ENCODE peak calls at places on chromosomes 4 and X, in nine cellular contexts. H, L, J, P, G, M, E, D and X are unnamed samples.

GRCh38 chr4:110622841-110623709 is at the start of gene PITX2:
- DNase-seq in P (peak), L (peak), J (peak), D (peak), H (no peak), M (peak), G (no peak), E (no peak), X (peak)

GRCh38 chr4:112956458-112956857 is 93.0 kb upstream of the ANK2 start:
- DNase-seq in L (no peak), D (no peak), P (no peak), M (no peak), E (no peak), J (no peak), G (no peak), H (no peak), X (no peak)

GRCh38 chrX:18725316-18725943 is 18.0 kb downstream of the PPEF1 start:
- DNase-seq in L (no peak), H (no peak), M (no peak), D (no peak), J (no peak), E (no peak), P (no peak), G (no peak), X (no peak)

GRCh38 chr4:73222466-73223257 is 35.9 kb downstream of the ANKRD17 start:
- DNase-seq in D (peak), G (peak), J (no peak), L (peak), M (peak), E (no peak), P (peak), H (peak), X (no peak)

GRCh38 chrX:13340182-13340791 is 20.4 kb upstream of the ATXN3L start:
- DNase-seq in M (no peak), E (no peak), L (no peak), P (no peak), J (no peak), H (no peak), D (no peak), G (no peak), X (no peak)

GRCh38 chr4:169404959-169405358 is 134.2 kb upstream of the SH3RF1 start:
- DNase-seq in L (no peak), M (no peak), D (no peak), J (no peak), P (no peak), E (no peak), H (peak), G (no peak), X (no peak)

GRCh38 chrX:19303216-19303880 is 40.4 kb upstream of the PDHA1 start:
- DNase-seq in H (no peak), M (no peak), L (peak), P (peak), E (no peak), G (no peak), J (no peak), D (no peak), X (no peak)

GRCh38 chr4:3660086-3660927 is 105.9 kb upstream of the ADRA2C start:
- DNase-seq in H (no peak), G (no peak), M (no peak), D (no peak), E (no peak), P (no peak), L (no peak), J (no peak), X (peak)

GRCh38 chr4:151409470-151410313 is 716 bp downstream of the FHIP1A start:
- DNase-seq in H (peak), P (peak), G (no peak), D (no peak), M (peak), J (peak), E (no peak), L (no peak), X (no peak)

GRCh38 chr4:101787917-101788316 is 2.6 kb upstream of the BANK1 start:
- DNase-seq in E (no peak), G (no peak), H (no peak), P (no peak), D (no peak), L (no peak), M (no peak), J (no peak), X (no peak)

GRCh38 chrX:71195959-71196727 is 26.9 kb upstream of the GJB1 start:
- DNase-seq in H (no peak), E (no peak), D (no peak), P (no peak), M (no peak), G (peak), L (no peak), J (no peak), X (no peak)

GRCh38 chr4:13988347-13989265 is 361.1 kb upstream of the BOD1L1 start:
- DNase-seq in L (peak), G (no peak), P (peak), M (no peak), D (no peak), H (no peak), J (no peak), E (no peak), X (no peak)

GRCh38 chrX:150700107-150700506 is 6.9 kb downstream of the MTMR1 start:
- DNase-seq in H (no peak), J (no peak), L (no peak), G (no peak), M (no peak), P (no peak), E (no peak), D (no peak), X (no peak)

GRCh38 chrX:65707153-65707552 is 39.7 kb downstream of the MSN start:
- DNase-seq in E (no peak), M (no peak), D (no peak), L (no peak), J (no peak), H (no peak), G (no peak), P (no peak), X (no peak)

DNA sequence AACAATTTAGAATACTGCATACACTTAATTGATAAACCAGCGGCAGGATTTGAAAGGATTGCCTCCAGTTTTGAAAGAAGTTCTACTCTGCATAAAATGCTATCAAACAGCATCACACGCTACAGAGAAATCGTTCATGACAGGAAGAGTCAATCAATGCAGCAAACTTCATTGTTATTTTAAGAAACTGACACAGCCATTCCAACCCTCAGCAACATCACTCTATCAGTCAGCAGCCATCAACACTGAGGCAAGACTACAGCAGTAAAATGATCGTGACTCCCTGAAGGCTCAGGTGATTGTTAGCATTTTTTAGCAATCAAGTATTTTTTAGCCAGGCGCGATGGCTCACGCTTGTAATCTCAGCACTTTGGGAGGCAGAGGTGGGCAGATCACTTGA is 98.3 kb downstream of the FBXW7 start:
- DNase-seq in G (no peak), P (no peak), D (no peak), E (no peak), H (no peak), M (no peak), L (no peak), J (no peak), X (no peak)
- TF ChIP-seq CTCF in G (no peak), P (no peak), D (no peak), E (no peak), H (no peak), M (no peak), L (no peak), J (no peak), X (no peak)

DNA sequence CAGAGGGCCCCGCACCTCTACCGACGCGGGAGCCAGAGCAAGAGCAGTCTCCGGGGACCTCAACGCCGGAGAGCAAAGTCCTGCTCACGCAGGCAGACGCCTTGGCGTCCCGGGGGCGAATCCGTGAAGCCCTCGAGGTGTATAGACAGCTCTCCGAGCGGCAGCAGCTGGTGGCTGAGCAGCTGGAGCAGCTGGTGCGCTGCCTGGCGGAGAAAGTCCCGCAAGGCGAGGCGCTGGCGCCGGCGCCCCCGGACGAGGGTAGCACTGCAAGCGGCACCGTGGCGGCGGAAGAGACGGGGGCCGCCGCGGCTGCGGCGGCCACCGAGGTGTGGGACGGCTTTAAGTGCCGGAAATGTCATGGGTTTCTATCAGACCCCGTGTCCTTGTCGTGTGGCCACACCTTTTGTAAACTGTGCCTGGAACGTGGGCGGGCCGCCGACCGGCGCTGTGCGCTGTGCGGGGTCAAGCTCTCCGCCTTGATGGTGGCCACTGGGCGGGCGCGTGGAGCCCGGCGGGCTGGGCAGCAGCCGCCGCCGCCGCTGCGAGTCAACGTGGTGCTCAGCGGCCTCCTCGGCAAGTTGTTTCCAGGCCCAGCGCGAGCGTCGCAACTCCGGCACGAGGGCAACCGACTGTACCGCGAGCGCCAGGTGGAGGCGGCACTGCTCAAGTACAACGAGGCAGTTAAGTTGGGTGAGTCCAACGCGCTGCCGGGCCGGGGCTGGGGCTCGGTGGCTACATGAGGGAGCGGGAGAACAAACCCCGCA is 672 bp downstream of the LONRF3 start:
- DNase-seq in E (peak), P (no peak), H (no peak), J (peak), L (no peak), G (no peak), M (no peak), D (peak), X (peak)
- TF ChIP-seq CTCF in E (no peak), P (no peak), H (no peak), J (no peak), L (no peak), G (no peak), M (no peak), D (no peak), X (no peak)

GRCh38 chr4:27305246-27305645 is 444.6 kb downstream of the STIM2 start:
- DNase-seq in L (no peak), H (no peak), M (no peak), J (no peak), G (no peak), P (no peak), E (no peak), D (no peak), X (no peak)

GRCh38 chr4:27308379-27308778 is 447.7 kb downstream of the STIM2 start:
- DNase-seq in L (no peak), E (no peak), M (no peak), H (no peak), D (no peak), J (no peak), P (no peak), G (no peak), X (peak)
- TF ChIP-seq CTCF in L (no peak), E (no peak), M (no peak), H (no peak), D (no peak), J (no peak), P (no peak), G (no peak), X (no peak)

GRCh38 chrX:43333543-43333942 is 322.6 kb upstream of the MAOA start:
- DNase-seq in L (no peak), J (no peak), H (no peak), M (no peak), G (no peak), D (no peak), E (no peak), P (no peak), X (no peak)
- TF ChIP-seq CTCF in L (no peak), J (peak), H (peak), M (peak), G (peak), D (peak), E (peak), P (no peak), X (no peak)

GRCh38 chr4:120919358-120919757 is 3.2 kb downstream of the PRDM5 start:
- DNase-seq in G (no peak), P (no peak), L (no peak), E (no peak), D (no peak), J (no peak), M (no peak), H (no peak), X (no peak)
- TF ChIP-seq CTCF in G (no peak), P (peak), L (no peak), E (no peak), D (peak), J (peak), M (peak), H (peak), X (peak)